ENCODE peak calls at places on chromosome 14, in four cellular contexts. U is A549, N is K562, X is HepG2. P is an unnamed sample.
A peak's percentile ranks its signal among the peaks of the same experiment; 100 is the strongest.

GRCh38 chr14:24236689-24237462 is 4.1 kb downstream of the GMPR2 start:
- DNase-seq in U (no peak), N (no peak), X (no peak), P (no peak)

GRCh38 chr14:91858536-91859275 is 8.6 kb downstream of the TC2N start:
- DNase-seq in U (peak; percentile 57), N (peak; percentile 18), X (peak; percentile 26), P (no peak)

GRCh38 chr14:94539181-94539580 is 22.1 kb upstream of the SERPINA4 start:
- DNase-seq in U (no peak), N (no peak), X (no peak), P (no peak)

GRCh38 chr14:45267084-45267483 is 14.1 kb upstream of the MIS18BP1 start:
- DNase-seq in U (no peak), N (no peak), X (no peak), P (no peak)

GRCh38 chr14:31692376-31692781 is 131.2 kb downstream of the NUBPL start:
- DNase-seq in U (no peak), N (no peak), X (no peak), P (no peak)

GRCh38 chr14:100078997-100079561 is 13.9 kb downstream of the EVL start:
- DNase-seq in U (no peak), N (peak; percentile 12), X (no peak), P (peak; percentile 71)

GRCh38 chr14:30550335-30550734 is 8.6 kb upstream of the G2E3 start:
- DNase-seq in U (no peak), N (no peak), X (no peak), P (no peak)

GRCh38 chr14:38257500-38257899 is 1.6 kb upstream of the CLEC14A start:
- DNase-seq in U (no peak), N (no peak), X (no peak), P (no peak)

GRCh38 chr14:37197421-37198272 is at the start of gene MIPOL1:
- DNase-seq in U (peak; percentile 89), N (peak; percentile 84), X (peak; percentile 79), P (peak; percentile 25)

GRCh38 chr14:70782361-70782760 is 27.0 kb downstream of the MAP3K9 start:
- DNase-seq in U (no peak), N (no peak), X (no peak), P (no peak)

GRCh38 chr14:103186894-103187586 is 63.8 kb downstream of the TNFAIP2 start:
- DNase-seq in U (no peak), N (no peak), X (peak; percentile 79), P (no peak)

GRCh38 chr14:46887144-46887543 is 235.6 kb upstream of the RPL10L start:
- DNase-seq in U (no peak), N (no peak), X (no peak), P (no peak)

GRCh38 chr14:77904218-77904617 is 104.3 kb downstream of the ADCK1 start:
- DNase-seq in U (no peak), N (no peak), X (no peak), P (no peak)

GRCh38 chr14:69708586-69709169 is 58.3 kb upstream of the SRSF5 start:
- DNase-seq in U (peak; percentile 40), N (no peak), X (peak; percentile 41), P (no peak)

GRCh38 chr14:69612014-69612758 is 790 bp downstream of the SUSD6 start:
- DNase-seq in U (no peak), N (no peak), X (no peak), P (no peak)

GRCh38 chr14:99575043-99576023 is 28.7 kb downstream of the CCDC85C start:
- DNase-seq in U (peak; percentile 81), N (peak; percentile 28), X (peak; percentile 52), P (no peak)

GRCh38 chr14:52706724-52707706 is at the start of gene PSMC6:
- DNase-seq in U (peak; percentile 90), N (peak; percentile 92), X (peak; percentile 89), P (peak; percentile 92)

GRCh38 chr14:75084513-75084912 is 15.1 kb downstream of the ZC2HC1C start:
- DNase-seq in U (no peak), N (no peak), X (no peak), P (no peak)

GRCh38 chr14:23910081-23910875 is 43.3 kb upstream of the DHRS4 start:
- DNase-seq in U (peak; percentile 65), N (peak; percentile 56), X (peak; percentile 81), P (peak; percentile 81)

GRCh38 chr14:33404054-33404453 is 465.4 kb downstream of the NPAS3 start:
- DNase-seq in U (no peak), N (no peak), X (no peak), P (no peak)

GRCh38 chr14:24443053-24443683 is 592 bp upstream of the SDR39U1 start:
- DNase-seq in U (no peak), N (no peak), X (no peak), P (no peak)

GRCh38 chr14:26820101-26820500 is 222.3 kb upstream of the NOVA1 start:
- DNase-seq in U (no peak), N (no peak), X (no peak), P (no peak)

GRCh38 chr14:51711505-51711904 is 59.8 kb downstream of the FRMD6 start:
- DNase-seq in U (no peak), N (no peak), X (no peak), P (no peak)

GRCh38 chr14:38089123-38089522 is 118.6 kb upstream of the SSTR1 start:
- DNase-seq in U (no peak), N (no peak), X (no peak), P (no peak)

GRCh38 chr14:52000631-52001030 is 11.3 kb downstream of the RTRAF start:
- DNase-seq in U (no peak), N (no peak), X (no peak), P (no peak)

GRCh38 chr14:90804776-90805391 is 11.3 kb downstream of the TTC7B start:
- DNase-seq in U (no peak), N (no peak), X (no peak), P (no peak)

GRCh38 chr14:24204163-24205146 is 1.0 kb upstream of the TSSK4 start:
- DNase-seq in U (no peak), N (no peak), X (no peak), P (no peak)

GRCh38 chr14:68637106-68638021 is 155.5 kb downstream of the ZFP36L1 start:
- DNase-seq in U (no peak), N (no peak), X (no peak), P (peak; percentile 26)

GRCh38 chr14:79278798-79279644 is 932.3 kb downstream of the DIO2 start:
- DNase-seq in U (peak; percentile 73), N (no peak), X (peak; percentile 27), P (peak; percentile 88)
- TF ChIP-seq USF2 in U (no peak), N (no peak), X (no peak), P (peak; percentile 4)

GRCh38 chr14:63652406-63652805 is 10.7 kb upstream of the WDR89 start:
- DNase-seq in U (no peak), N (no peak), X (no peak), P (no peak)

GRCh38 chr14:63647696-63648410 is 6.2 kb upstream of the WDR89 start:
- DNase-seq in U (no peak), N (no peak), X (no peak), P (no peak)

GRCh38 chr14:63654346-63654745 is 12.7 kb upstream of the WDR89 start:
- DNase-seq in U (no peak), N (no peak), X (no peak), P (no peak)

GRCh38 chr14:63644741-63645140 is 3.1 kb upstream of the WDR89 start:
- DNase-seq in U (no peak), N (no peak), X (no peak), P (no peak)

DNA sequence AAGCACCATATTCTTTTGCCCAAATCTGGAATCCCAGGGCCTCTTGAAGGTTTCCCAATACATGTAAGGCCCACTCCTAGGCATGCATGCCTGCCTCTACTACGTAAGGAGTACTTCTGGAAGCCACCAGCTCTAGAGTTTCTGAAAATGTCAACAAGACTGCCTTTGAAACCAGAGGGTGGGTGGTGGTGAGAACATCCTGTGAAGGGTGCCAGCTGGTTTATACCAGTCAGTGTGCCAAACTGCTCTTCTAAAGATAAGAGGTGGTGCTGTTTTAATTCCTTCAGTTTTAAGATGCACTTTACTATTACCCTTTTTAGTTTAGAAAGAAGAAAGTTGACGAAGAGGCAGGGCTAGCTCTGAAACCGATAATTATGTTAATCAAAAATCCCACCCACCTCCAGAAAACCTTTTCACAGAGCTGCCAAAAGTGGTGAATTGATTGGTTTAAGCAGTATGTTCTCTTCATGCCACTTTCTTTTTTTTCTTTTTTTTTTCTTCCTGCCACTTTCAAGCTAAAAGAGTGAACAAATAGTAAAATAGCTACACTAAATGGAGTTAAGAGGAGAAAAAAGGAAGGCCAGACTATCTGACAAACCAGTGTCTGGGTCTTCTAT is 8.8 kb upstream of the WDR89 start:
- DNase-seq in U (no peak), N (no peak), X (no peak), P (no peak)
- TF ChIP-seq PHF8 in U (no peak), N (no peak), X (no peak), P (no peak)

GRCh38 chr14:60657609-60657983 is 8.3 kb upstream of the SIX1 start:
- DNase-seq in U (no peak), N (no peak), X (no peak), P (no peak)

GRCh38 chr14:60655898-60656754 is 6.8 kb upstream of the SIX1 start:
- DNase-seq in U (no peak), N (no peak), X (no peak), P (no peak)

GRCh38 chr14:60658909-60659585 is 9.8 kb upstream of the SIX1 start:
- DNase-seq in U (no peak), N (no peak), X (peak; percentile 27), P (no peak)

GRCh38 chr14:60656755-60657608 is 7.7 kb upstream of the SIX1 start:
- DNase-seq in U (peak; percentile 75), N (no peak), X (peak; percentile 58), P (peak; percentile 87)

DNA sequence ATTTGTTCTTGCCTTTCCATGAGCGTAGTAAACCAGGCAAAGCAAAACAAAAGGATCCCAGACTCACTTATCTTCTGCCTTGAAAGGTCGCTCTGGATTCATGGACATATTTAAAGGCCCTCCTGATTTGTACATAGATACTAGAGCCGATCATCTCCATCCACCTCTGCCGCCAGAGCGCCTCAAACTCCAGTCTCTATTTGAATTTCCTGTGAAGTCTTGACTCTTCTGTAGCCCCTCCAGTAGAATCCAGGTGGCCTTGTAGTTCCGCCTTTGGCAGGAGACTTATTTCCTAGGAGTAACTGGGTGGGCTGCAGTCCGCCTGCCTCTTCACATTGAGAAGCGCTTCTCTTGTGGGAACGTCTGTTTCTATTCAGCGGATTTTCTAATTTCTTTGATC is 8.8 kb upstream of the SIX1 start:
- DNase-seq in U (no peak), N (no peak), X (no peak), P (no peak)
- H3K4me3 ChIP-seq in U (no peak overlapping the region), N (no peak overlapping the region), X (no peak overlapping the region), P (peak overlapping the region; percentile 70)

GRCh38 chr14:96633096-96633495 is 130.9 kb downstream of the PAPOLA start:
- DNase-seq in U (no peak), N (no peak), X (no peak), P (no peak)

GRCh38 chr14:96635850-96636249 is 133.7 kb downstream of the PAPOLA start:
- DNase-seq in U (no peak), N (no peak), X (no peak), P (no peak)

GRCh38 chr14:96634896-96635295 is 132.7 kb downstream of the PAPOLA start:
- DNase-seq in U (no peak), N (no peak), X (no peak), P (no peak)

GRCh38 chr14:96632363-96632758 is 130.2 kb downstream of the PAPOLA start:
- DNase-seq in U (no peak), N (no peak), X (no peak), P (no peak)

DNA sequence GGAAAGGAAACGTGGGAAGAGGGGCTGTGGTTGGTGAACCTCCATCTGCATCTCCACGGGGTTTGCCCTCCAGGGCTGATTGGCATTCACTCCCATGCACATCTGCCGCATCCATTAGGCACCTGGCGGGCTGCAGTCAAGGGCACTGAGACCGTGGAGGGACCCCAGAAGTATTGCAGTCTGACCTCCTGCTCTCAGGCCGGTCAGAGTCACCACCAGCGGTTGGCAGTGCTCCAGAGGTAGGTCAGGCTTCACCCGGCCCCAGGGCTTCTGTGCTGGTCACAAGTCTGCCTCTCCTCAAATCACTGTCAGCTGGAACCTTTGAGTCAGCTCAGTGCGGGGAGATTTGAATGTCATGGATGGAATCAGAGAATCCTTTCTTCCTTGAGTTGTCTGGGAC is 132.3 kb downstream of the PAPOLA start:
- DNase-seq in U (no peak), N (no peak), X (no peak), P (no peak)
- TF ChIP-seq USF2 in U (no peak), N (no peak), X (no peak), P (no peak)